ENCODE peak calls at places on chromosome 4, in six cellular contexts. One of them, this sample, is unnamed.

GRCh38 chr4:102684605-102685052 is 76.1 kb downstream of the MANBA start:
- DNase-seq in cardiac muscle cell: peak; percentile 47
- DNase-seq in GM06990: no peak
- DNase-seq in ascending aorta: no peak
- DNase-seq in uterus: no peak
- DNase-seq in GM12865: peak; percentile 51
- DNase-seq in this sample: no peak

GRCh38 chr4:5211274-5211852 is 160.1 kb downstream of the STK32B start:
- DNase-seq in GM06990: no peak
- DNase-seq in GM12865: no peak
- DNase-seq in uterus: no peak
- DNase-seq in ascending aorta: no peak
- DNase-seq in cardiac muscle cell: no peak
- DNase-seq in this sample: no peak

GRCh38 chr4:77852892-77853495 is 9.6 kb upstream of the MRPL1 start:
- DNase-seq in uterus: no peak
- DNase-seq in GM06990: peak; percentile 14
- DNase-seq in cardiac muscle cell: no peak
- DNase-seq in ascending aorta: no peak
- DNase-seq in GM12865: peak; percentile 46
- DNase-seq in this sample: no peak

GRCh38 chr4:121794505-121795192 is 6.5 kb upstream of the EXOSC9 start:
- DNase-seq in GM12865: no peak
- DNase-seq in cardiac muscle cell: peak; percentile 46
- DNase-seq in uterus: no peak
- DNase-seq in ascending aorta: no peak
- DNase-seq in GM06990: no peak
- DNase-seq in this sample: no peak

GRCh38 chr4:96315815-96316214 is 475.9 kb downstream of the PDHA2 start:
- DNase-seq in ascending aorta: no peak
- DNase-seq in cardiac muscle cell: peak; percentile 39
- DNase-seq in GM06990: no peak
- DNase-seq in uterus: no peak
- DNase-seq in GM12865: no peak
- DNase-seq in this sample: no peak

GRCh38 chr4:56342746-56343145 is 44.5 kb downstream of the AASDH start:
- DNase-seq in GM06990: no peak
- DNase-seq in ascending aorta: no peak
- DNase-seq in GM12865: no peak
- DNase-seq in uterus: no peak
- DNase-seq in cardiac muscle cell: peak; percentile 9
- DNase-seq in this sample: no peak

GRCh38 chr4:75494563-75494962 is 19.6 kb downstream of the RCHY1 start:
- DNase-seq in uterus: no peak
- DNase-seq in GM12865: no peak
- DNase-seq in cardiac muscle cell: peak; percentile 82
- DNase-seq in ascending aorta: no peak
- DNase-seq in GM06990: no peak
- DNase-seq in this sample: no peak

GRCh38 chr4:169621754-169622481 is 1.5 kb downstream of the CLCN3 start:
- DNase-seq in uterus: no peak
- DNase-seq in GM12865: peak; percentile 78
- DNase-seq in GM06990: peak; percentile 19
- DNase-seq in ascending aorta: no peak
- DNase-seq in cardiac muscle cell: peak; percentile 62
- DNase-seq in this sample: no peak

GRCh38 chr4:18566970-18567799 is 545.6 kb upstream of the LCORL start:
- DNase-seq in uterus: no peak
- DNase-seq in cardiac muscle cell: no peak
- DNase-seq in ascending aorta: no peak
- DNase-seq in GM12865: no peak
- DNase-seq in GM06990: no peak
- DNase-seq in this sample: no peak

GRCh38 chr4:110008540-110008939 is 95.9 kb downstream of the EGF start:
- DNase-seq in uterus: no peak
- DNase-seq in cardiac muscle cell: no peak
- DNase-seq in GM12865: no peak
- DNase-seq in ascending aorta: no peak
- DNase-seq in GM06990: no peak
- DNase-seq in this sample: no peak

GRCh38 chr4:10342866-10343265 is 114.4 kb downstream of the ZNF518B start:
- DNase-seq in cardiac muscle cell: no peak
- DNase-seq in GM06990: no peak
- DNase-seq in ascending aorta: no peak
- DNase-seq in uterus: no peak
- DNase-seq in GM12865: no peak
- DNase-seq in this sample: no peak

GRCh38 chr4:81135501-81135900 is 79.5 kb downstream of the PRKG2 start:
- DNase-seq in cardiac muscle cell: peak; percentile 41
- DNase-seq in uterus: no peak
- DNase-seq in GM12865: no peak
- DNase-seq in ascending aorta: no peak
- DNase-seq in GM06990: no peak
- DNase-seq in this sample: no peak

GRCh38 chr4:56128231-56128630 is 179.5 kb downstream of the CEP135 start:
- DNase-seq in GM06990: no peak
- DNase-seq in ascending aorta: no peak
- DNase-seq in uterus: no peak
- DNase-seq in GM12865: no peak
- DNase-seq in cardiac muscle cell: peak; percentile 83
- DNase-seq in this sample: no peak

GRCh38 chr4:182206916-182207315 is 36.3 kb upstream of the TENM3 start:
- DNase-seq in GM06990: no peak
- DNase-seq in uterus: no peak
- DNase-seq in cardiac muscle cell: peak; percentile 21
- DNase-seq in ascending aorta: no peak
- DNase-seq in GM12865: no peak
- DNase-seq in this sample: no peak

GRCh38 chr4:112147697-112148096 is 2.4 kb downstream of the FAM241A start:
- DNase-seq in GM06990: no peak
- DNase-seq in ascending aorta: no peak
- DNase-seq in GM12865: no peak
- DNase-seq in cardiac muscle cell: peak; percentile 49
- DNase-seq in uterus: no peak
- DNase-seq in this sample: no peak

GRCh38 chr4:94525993-94526740 is 74.4 kb downstream of the PDLIM5 start:
- DNase-seq in cardiac muscle cell: peak; percentile 46
- DNase-seq in ascending aorta: no peak
- DNase-seq in GM12865: peak; percentile 60
- DNase-seq in uterus: no peak
- DNase-seq in GM06990: no peak
- DNase-seq in this sample: no peak

GRCh38 chr4:48290146-48290772 is 20.6 kb upstream of the TEC start:
- DNase-seq in GM06990: no peak
- DNase-seq in cardiac muscle cell: peak; percentile 33
- DNase-seq in ascending aorta: no peak
- DNase-seq in GM12865: peak; percentile 16
- DNase-seq in uterus: no peak
- DNase-seq in this sample: no peak

GRCh38 chr4:121370729-121371325 is 10.0 kb downstream of the QRFPR start:
- DNase-seq in GM06990: no peak
- DNase-seq in cardiac muscle cell: peak; percentile 58
- DNase-seq in uterus: no peak
- DNase-seq in GM12865: peak; percentile 41
- DNase-seq in ascending aorta: no peak
- DNase-seq in this sample: no peak

GRCh38 chr4:113141901-113142346 is 92.5 kb downstream of the ANK2 start:
- DNase-seq in ascending aorta: no peak
- DNase-seq in cardiac muscle cell: peak; percentile 66
- DNase-seq in GM06990: no peak
- DNase-seq in GM12865: peak; percentile 24
- DNase-seq in uterus: no peak
- DNase-seq in this sample: no peak

GRCh38 chr4:16752150-16752549 is 146.3 kb downstream of the LDB2 start:
- DNase-seq in GM12865: no peak
- DNase-seq in ascending aorta: no peak
- DNase-seq in uterus: no peak
- DNase-seq in GM06990: no peak
- DNase-seq in cardiac muscle cell: peak; percentile 57
- DNase-seq in this sample: no peak

GRCh38 chr4:30717208-30718020 is 2.8 kb upstream of the PCDH7 start:
- DNase-seq in GM06990: peak; percentile 14
- DNase-seq in ascending aorta: peak; percentile 74
- DNase-seq in GM12865: peak; percentile 26
- DNase-seq in uterus: peak; percentile 39
- DNase-seq in cardiac muscle cell: peak; percentile 72
- DNase-seq in this sample: no peak

GRCh38 chr4:31307026-31307425 is 586.9 kb downstream of the PCDH7 start:
- DNase-seq in ascending aorta: no peak
- DNase-seq in GM12865: no peak
- DNase-seq in GM06990: no peak
- DNase-seq in uterus: no peak
- DNase-seq in cardiac muscle cell: no peak
- DNase-seq in this sample: no peak

GRCh38 chr4:36242629-36243354 is 1.5 kb downstream of the ARAP2 start:
- DNase-seq in uterus: no peak
- DNase-seq in ascending aorta: no peak
- DNase-seq in GM12865: no peak
- DNase-seq in cardiac muscle cell: no peak
- DNase-seq in GM06990: peak; percentile 17
- DNase-seq in this sample: no peak

GRCh38 chr4:112327950-112328349 is 30.8 kb downstream of the ALPK1 start:
- DNase-seq in GM12865: peak; percentile 80
- DNase-seq in uterus: no peak
- DNase-seq in GM06990: peak; percentile 46
- DNase-seq in ascending aorta: no peak
- DNase-seq in cardiac muscle cell: peak; percentile 74
- DNase-seq in this sample: no peak

GRCh38 chr4:153233761-153234371 is 29.6 kb downstream of the TRIM2 start:
- DNase-seq in GM12865: no peak
- DNase-seq in GM06990: no peak
- DNase-seq in ascending aorta: no peak
- DNase-seq in cardiac muscle cell: peak; percentile 91
- DNase-seq in uterus: peak; percentile 26
- DNase-seq in this sample: no peak

GRCh38 chr4:175702703-175703102 is 109.4 kb downstream of the GPM6A start:
- DNase-seq in GM06990: no peak
- DNase-seq in uterus: no peak
- DNase-seq in ascending aorta: no peak
- DNase-seq in cardiac muscle cell: no peak
- DNase-seq in GM12865: no peak
- DNase-seq in this sample: no peak

GRCh38 chr4:173380987-173381386 is 10.2 kb downstream of the SAP30 start:
- DNase-seq in ascending aorta: no peak
- DNase-seq in GM06990: no peak
- DNase-seq in GM12865: no peak
- DNase-seq in uterus: no peak
- DNase-seq in cardiac muscle cell: no peak
- DNase-seq in this sample: no peak

GRCh38 chr4:140704964-140705363 is 51.2 kb downstream of the TBC1D9 start:
- DNase-seq in ascending aorta: no peak
- DNase-seq in uterus: no peak
- DNase-seq in GM06990: peak; percentile 17
- DNase-seq in GM12865: peak; percentile 13
- DNase-seq in cardiac muscle cell: no peak
- DNase-seq in this sample: no peak
- H3K4me3 ChIP-seq in ascending aorta: no peak overlapping the region
- H3K4me3 ChIP-seq in uterus: no peak overlapping the region
- H3K4me3 ChIP-seq in GM06990: no peak overlapping the region
- H3K4me3 ChIP-seq in GM12865: no peak overlapping the region
- H3K4me3 ChIP-seq in cardiac muscle cell: no peak overlapping the region
- H3K4me3 ChIP-seq in this sample: no peak overlapping the region

GRCh38 chr4:127610488-127610887 is 22.3 kb upstream of the INTU start:
- DNase-seq in GM12865: no peak
- DNase-seq in GM06990: no peak
- DNase-seq in ascending aorta: no peak
- DNase-seq in cardiac muscle cell: no peak
- DNase-seq in uterus: no peak
- DNase-seq in this sample: no peak

GRCh38 chr4:127601029-127601428 is 31.7 kb upstream of the INTU start:
- DNase-seq in ascending aorta: no peak
- DNase-seq in GM12865: no peak
- DNase-seq in cardiac muscle cell: peak; percentile 58
- DNase-seq in GM06990: no peak
- DNase-seq in uterus: no peak
- DNase-seq in this sample: no peak

GRCh38 chr4:127606823-127607222 is 25.9 kb upstream of the INTU start:
- DNase-seq in GM12865: no peak
- DNase-seq in GM06990: no peak
- DNase-seq in uterus: no peak
- DNase-seq in ascending aorta: no peak
- DNase-seq in cardiac muscle cell: no peak
- DNase-seq in this sample: no peak

GRCh38 chr4:127609484-127609883 is 23.3 kb upstream of the INTU start:
- DNase-seq in uterus: no peak
- DNase-seq in cardiac muscle cell: no peak
- DNase-seq in GM06990: no peak
- DNase-seq in GM12865: no peak
- DNase-seq in ascending aorta: no peak
- DNase-seq in this sample: no peak

GRCh38 chr4:127604949-127605709 is 27.6 kb upstream of the INTU start:
- DNase-seq in cardiac muscle cell: peak; percentile 57
- DNase-seq in ascending aorta: no peak
- DNase-seq in uterus: no peak
- DNase-seq in GM06990: no peak
- DNase-seq in GM12865: peak; percentile 25
- DNase-seq in this sample: no peak
- TF ChIP-seq CTCF in cardiac muscle cell: peak; percentile 29
- TF ChIP-seq CTCF in ascending aorta: peak; percentile 20
- TF ChIP-seq CTCF in uterus: peak; percentile 39
- TF ChIP-seq CTCF in GM06990: peak; percentile 25
- TF ChIP-seq CTCF in GM12865: peak; percentile 18
- TF ChIP-seq CTCF in this sample: peak; percentile 62

DNA sequence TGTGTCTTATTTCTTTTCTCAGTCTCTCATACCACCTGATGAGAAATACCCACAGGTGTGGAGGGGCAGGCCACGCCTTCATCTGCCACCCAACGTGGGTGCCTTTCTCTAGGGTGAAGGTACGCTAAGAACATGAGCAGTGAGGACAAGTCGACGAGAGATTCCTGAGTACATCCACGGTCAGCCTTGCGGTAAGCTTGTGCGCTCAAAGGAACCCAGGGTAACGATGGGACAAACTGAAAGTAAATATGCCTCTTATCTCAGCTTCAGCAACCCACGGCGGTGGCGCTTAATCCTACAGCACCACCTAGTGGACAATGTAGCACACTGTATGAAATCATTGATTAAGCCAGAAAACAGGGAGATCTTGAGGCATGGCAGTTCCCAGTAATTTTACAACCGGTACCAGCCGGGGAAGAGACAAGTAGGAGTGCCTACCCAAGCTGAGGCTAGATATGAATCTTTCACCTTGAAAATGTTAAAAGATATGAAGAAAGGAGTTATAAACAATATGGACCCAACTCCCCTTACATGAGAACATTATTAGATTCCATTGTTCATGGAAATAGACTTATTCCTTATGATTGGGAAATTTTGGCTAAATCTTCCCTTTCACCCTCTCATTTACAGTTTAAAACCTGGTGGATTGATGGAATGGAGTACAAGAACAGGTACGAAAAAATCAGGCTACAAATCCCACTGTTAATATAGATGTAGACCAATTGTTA is 63.0 kb downstream of the ZNF732 start:
- DNase-seq in uterus: peak; percentile 61
- DNase-seq in cardiac muscle cell: peak; percentile 77
- DNase-seq in GM12865: peak; percentile 75
- DNase-seq in ascending aorta: peak; percentile 72
- DNase-seq in GM06990: peak; percentile 56
- DNase-seq in this sample: no peak
- H3K4me3 ChIP-seq in uterus: peak overlapping the region; percentile 39
- H3K4me3 ChIP-seq in cardiac muscle cell: no peak overlapping the region
- H3K4me3 ChIP-seq in GM12865: peak overlapping the region; percentile 51
- H3K4me3 ChIP-seq in ascending aorta: peak overlapping the region; percentile 60
- H3K4me3 ChIP-seq in GM06990: peak overlapping the region; percentile 66
- H3K4me3 ChIP-seq in this sample: peak overlapping the region; percentile 69

GRCh38 chr4:133483600-133484246 is 334.6 kb downstream of the PCDH10 start:
- DNase-seq in uterus: no peak
- DNase-seq in GM12865: no peak
- DNase-seq in ascending aorta: no peak
- DNase-seq in GM06990: no peak
- DNase-seq in cardiac muscle cell: peak; percentile 73
- DNase-seq in this sample: no peak
- TF ChIP-seq CTCF in uterus: no peak
- TF ChIP-seq CTCF in GM12865: no peak
- TF ChIP-seq CTCF in ascending aorta: peak; percentile 8
- TF ChIP-seq CTCF in GM06990: no peak
- TF ChIP-seq CTCF in cardiac muscle cell: peak; percentile 58
- TF ChIP-seq CTCF in this sample: peak; percentile 30

This sample was measured in thoracic aorta.